ENCODE peak calls at places on chromosome 13, in nine cellular contexts. O is GM10248, T is T-helper 1 cell, G is GM13977, H is foreskin melanocyte, Y is anterior cingulate cortex, B is RWPE1, U is DMS53, M is C1 segment of cervical spinal cord. D is an unnamed sample.

GRCh38 chr13:53206455-53206854 is 177.8 kb downstream of the OLFM4 start:
- DNase-seq in O (no peak), T (no peak), G (no peak), H (no peak), Y (no peak), B (peak; percentile 29), U (peak; percentile 69), M (no peak), D (no peak)

GRCh38 chr13:79621902-79622301 is 140.9 kb downstream of the NDFIP2 start:
- DNase-seq in O (no peak), T (no peak), G (no peak), H (no peak), Y (no peak), B (peak; percentile 12), U (no peak), M (no peak), D (no peak)

GRCh38 chr13:111922086-111922485 is 144.9 kb upstream of the SOX1 start:
- DNase-seq in O (no peak), T (no peak), G (no peak), H (peak; percentile 70), Y (no peak), B (no peak), U (no peak), M (no peak), D (no peak)

GRCh38 chr13:83298636-83299035 is 583.6 kb downstream of the SLITRK1 start:
- DNase-seq in O (no peak), T (no peak), G (no peak), H (no peak), Y (no peak), B (no peak), U (no peak), M (no peak), D (no peak)

GRCh38 chr13:56975647-56976046 is 165.1 kb upstream of the PRR20A start:
- DNase-seq in O (no peak), T (no peak), G (no peak), H (no peak), Y (no peak), B (no peak), U (no peak), M (no peak), D (no peak)

GRCh38 chr13:108033800-108034707 is 181.3 kb downstream of the LIG4 start:
- DNase-seq in O (no peak), T (no peak), G (no peak), H (peak; percentile 14), Y (no peak), B (no peak), U (peak; percentile 16), M (no peak), D (no peak)

GRCh38 chr13:30299746-30300145 is 7.6 kb downstream of the KATNAL1 start:
- DNase-seq in O (no peak), T (no peak), G (no peak), H (no peak), Y (no peak), B (no peak), U (no peak), M (no peak), D (no peak)

GRCh38 chr13:26561636-26562537 is 4.4 kb downstream of the WASF3 start:
- DNase-seq in O (no peak), T (no peak), G (no peak), H (peak; percentile 92), Y (no peak), B (no peak), U (no peak), M (no peak), D (no peak)

GRCh38 chr13:73040968-73041580 is 17.7 kb upstream of the KLF5 start:
- DNase-seq in O (no peak), T (no peak), G (no peak), H (no peak), Y (no peak), B (no peak), U (no peak), M (no peak), D (no peak)

GRCh38 chr13:94020833-94021232 is 458.6 kb downstream of the DCT start:
- DNase-seq in O (no peak), T (no peak), G (no peak), H (peak; percentile 15), Y (no peak), B (peak; percentile 10), U (peak; percentile 28), M (no peak), D (no peak)

GRCh38 chr13:79413521-79413920 is 7.5 kb upstream of the RBM26 start:
- DNase-seq in O (no peak), T (no peak), G (no peak), H (no peak), Y (no peak), B (no peak), U (peak; percentile 16), M (no peak), D (no peak)

GRCh38 chr13:61410669-61411297 is 4.9 kb downstream of the PCDH20 start:
- DNase-seq in O (peak; percentile 16), T (no peak), G (peak; percentile 38), H (no peak), Y (no peak), B (peak; percentile 11), U (peak; percentile 26), M (no peak), D (no peak)

GRCh38 chr13:106145997-106146864 is 389.2 kb downstream of the EFNB2 start:
- DNase-seq in O (no peak), T (no peak), G (no peak), H (no peak), Y (no peak), B (no peak), U (peak; percentile 8), M (no peak), D (no peak)

GRCh38 chr13:24627090-24627714 is 53.0 kb upstream of the ATP12A start:
- DNase-seq in O (no peak), T (no peak), G (no peak), H (no peak), Y (no peak), B (peak; percentile 37), U (peak; percentile 18), M (no peak), D (no peak)

GRCh38 chr13:21009036-21009435 is 52.4 kb downstream of the LATS2 start:
- DNase-seq in O (no peak), T (no peak), G (no peak), H (no peak), Y (no peak), B (no peak), U (no peak), M (no peak), D (no peak)

GRCh38 chr13:98825659-98826058 is 73.2 kb upstream of the SLC15A1 start:
- DNase-seq in O (no peak), T (no peak), G (no peak), H (no peak), Y (no peak), B (no peak), U (no peak), M (no peak), D (no peak)

GRCh38 chr13:64075543-64076271 is 2660.1 kb upstream of the PCDH20 start:
- DNase-seq in O (peak; percentile 2), T (no peak), G (no peak), H (no peak), Y (no peak), B (no peak), U (peak; percentile 85), M (no peak), D (no peak)

GRCh38 chr13:101917833-101918755 is 465.6 kb downstream of the ITGBL1 start:
- DNase-seq in O (no peak), T (no peak), G (no peak), H (no peak), Y (peak; percentile 43), B (no peak), U (peak; percentile 63), M (no peak), D (no peak)

GRCh38 chr13:26328326-26328725 is 74.4 kb downstream of the CDK8 start:
- DNase-seq in O (no peak), T (no peak), G (no peak), H (no peak), Y (no peak), B (no peak), U (no peak), M (no peak), D (no peak)

D was measured in stimulated activated naive CD4-positive, alpha-beta T cell.